ENCODE peak calls at places on chromosomes 11 and 22, in nine cellular contexts. A is iPS DF 19.7, R is GM12865, T is RWPE1, C is IMR-90, H is cardiac fibroblast, L is AG08395, U is pulmonary artery endothelial cell, O is A673. Z is an unnamed sample.

GRCh38 chr11:106608677-106609076 is 409.6 kb downstream of the GUCY1A2 start:
- DNase-seq in C (peak; percentile 69), U (no peak), H (peak; percentile 63), L (peak; percentile 21), O (no peak), R (no peak), A (no peak), T (peak; percentile 66), Z (no peak)

GRCh38 chr11:30914143-30914762 is 328.1 kb upstream of the MPPED2 start:
- DNase-seq in T (peak; percentile 25), A (peak; percentile 47), H (peak; percentile 69), L (peak; percentile 78), U (no peak), C (peak; percentile 48), R (peak; percentile 48), O (peak; percentile 94), Z (no peak)

GRCh38 chr11:6458352-6458751 is 15.4 kb downstream of the TRIM3 start:
- DNase-seq in R (no peak), U (no peak), C (no peak), T (no peak), L (no peak), O (no peak), A (no peak), H (no peak), Z (no peak)

GRCh38 chr22:19291218-19291579 is 320 bp downstream of the CLTCL1 start:
- DNase-seq in C (no peak), O (peak; percentile 47), U (no peak), H (no peak), R (peak; percentile 11), L (peak; percentile 33), A (no peak), T (no peak), Z (no peak)

GRCh38 chr22:17943533-17944204 is 80.7 kb downstream of the MICAL3 start:
- DNase-seq in T (no peak), A (no peak), H (no peak), U (no peak), C (no peak), O (no peak), L (no peak), R (no peak), Z (no peak)

GRCh38 chr22:42912049-42912448 is 55.0 kb upstream of the ARFGAP3 start:
- DNase-seq in U (no peak), H (peak; percentile 36), T (no peak), L (no peak), O (no peak), C (no peak), A (no peak), R (no peak), Z (no peak)

GRCh38 chr11:114354076-114354475 is 46.2 kb downstream of the C11orf71 start:
- DNase-seq in L (peak; percentile 38), T (peak; percentile 86), R (no peak), O (peak; percentile 70), U (peak; percentile 70), H (peak; percentile 96), A (no peak), C (peak; percentile 94), Z (peak; percentile 34)

GRCh38 chr11:109017489-109017888 is 352.6 kb downstream of the DDX10 start:
- DNase-seq in U (no peak), H (no peak), L (no peak), A (no peak), R (no peak), T (no peak), C (no peak), O (no peak), Z (no peak)

GRCh38 chr11:46743043-46743442 is 24.0 kb downstream of the F2 start:
- DNase-seq in U (no peak), O (no peak), H (no peak), A (no peak), C (no peak), L (no peak), T (no peak), R (no peak), Z (no peak)

GRCh38 chr22:44543781-44544181 is 45.7 kb upstream of the RTL6 start:
- DNase-seq in C (no peak), H (peak; percentile 11), R (no peak), A (no peak), U (no peak), O (no peak), T (no peak), L (no peak), Z (no peak)

GRCh38 chr11:69442807-69443137 is 38.7 kb upstream of the LINC01488 start:
- DNase-seq in R (no peak), H (peak; percentile 80), A (no peak), U (no peak), L (peak; percentile 80), O (peak; percentile 83), T (no peak), C (peak; percentile 60), Z (no peak)

GRCh38 chr11:119673389-119674336 is 55.3 kb downstream of the NECTIN1 start:
- DNase-seq in O (no peak), L (no peak), R (peak; percentile 91), T (no peak), C (no peak), A (no peak), U (no peak), H (no peak), Z (no peak)

GRCh38 chr22:33073989-33074391 is 15.8 kb upstream of the SYN3 start:
- DNase-seq in C (no peak), R (no peak), A (no peak), H (peak; percentile 53), L (peak; percentile 34), O (no peak), U (no peak), T (peak; percentile 51), Z (no peak)

GRCh38 chr11:65415499-65416340 is 6.9 kb upstream of the NEAT1 start:
- DNase-seq in R (no peak), U (no peak), H (no peak), A (no peak), O (no peak), C (no peak), T (no peak), L (no peak), Z (no peak)

GRCh38 chr11:2395856-2396255 is 4.7 kb upstream of the TSSC4 start:
- DNase-seq in T (no peak), R (no peak), O (no peak), U (no peak), H (no peak), C (no peak), A (no peak), L (no peak), Z (no peak)

GRCh38 chr11:876550-876949 is 33.9 kb downstream of the TSPAN4 start:
- DNase-seq in R (no peak), H (no peak), C (peak; percentile 6), U (no peak), L (peak; percentile 53), O (no peak), T (no peak), A (no peak), Z (no peak)

GRCh38 chr11:284081-285020 is 4.6 kb upstream of the PGGHG start:
- DNase-seq in A (no peak), C (no peak), L (no peak), U (no peak), R (no peak), T (no peak), H (no peak), O (no peak), Z (no peak)

GRCh38 chr11:47330002-47330911 is 22.2 kb downstream of the MYBPC3 start:
- DNase-seq in A (no peak), U (no peak), R (no peak), T (no peak), L (peak; percentile 30), C (peak; percentile 29), O (no peak), H (peak; percentile 22), Z (peak; percentile 12)

GRCh38 chr22:41818596-41818995 is 14.3 kb upstream of the SREBF2 start:
- DNase-seq in A (no peak), O (no peak), C (no peak), U (no peak), T (no peak), R (no peak), L (no peak), H (no peak), Z (no peak)

GRCh38 chr11:105219269-105219668 is 79.7 kb upstream of the CARD18 start:
- DNase-seq in L (no peak), A (no peak), R (peak; percentile 3), U (no peak), H (no peak), C (no peak), O (peak; percentile 14), T (no peak), Z (no peak)

GRCh38 chr22:43867839-43868652 is 5.7 kb upstream of the SULT4A1 start:
- DNase-seq in U (no peak), A (peak; percentile 69), T (peak; percentile 36), H (peak; percentile 56), R (no peak), O (peak; percentile 70), C (peak; percentile 73), L (peak; percentile 78), Z (no peak)

GRCh38 chr11:128497057-128497957 is 90.1 kb downstream of the ETS1 start:
- DNase-seq in A (no peak), U (peak; percentile 86), L (peak; percentile 82), H (peak; percentile 98), T (peak; percentile 75), O (peak; percentile 63), R (peak; percentile 85), C (peak; percentile 99), Z (no peak)

GRCh38 chr11:11998091-11998781 is 10.2 kb downstream of the DKK3 start:
- DNase-seq in L (peak; percentile 94), O (no peak), C (peak; percentile 95), R (peak; percentile 40), A (no peak), H (peak; percentile 94), T (peak; percentile 93), U (peak; percentile 65), Z (no peak)

GRCh38 chr22:48936391-48936790 is 891.3 kb downstream of the BRD1 start:
- DNase-seq in R (no peak), U (no peak), H (no peak), T (no peak), A (no peak), L (no peak), O (no peak), C (no peak), Z (no peak)

GRCh38 chr11:90133560-90134145 is 810 bp upstream of the NAALAD2 start:
- DNase-seq in O (no peak), H (no peak), C (no peak), T (no peak), U (no peak), R (no peak), A (no peak), L (no peak), Z (no peak)

GRCh38 chr11:29173660-29174062 is 843.2 kb downstream of the KCNA4 start:
- DNase-seq in O (peak; percentile 43), L (peak; percentile 37), H (peak; percentile 83), A (no peak), U (peak; percentile 1), T (peak; percentile 9), C (peak; percentile 99), R (no peak), Z (no peak)

GRCh38 chr11:27965559-27965958 is 142.4 kb downstream of the KIF18A start:
- DNase-seq in A (peak; percentile 30), L (no peak), R (no peak), U (no peak), T (no peak), O (no peak), C (no peak), H (peak; percentile 8), Z (no peak)

GRCh38 chr11:91104237-91104636 is 881.4 kb upstream of the CHORDC1 start:
- DNase-seq in L (no peak), O (peak; percentile 51), R (no peak), A (no peak), C (peak; percentile 80), H (peak; percentile 72), T (peak; percentile 70), U (no peak), Z (no peak)

GRCh38 chr11:11284481-11284880 is 68.6 kb downstream of the CSNK2A3 start:
- DNase-seq in A (no peak), T (no peak), L (no peak), R (no peak), H (no peak), C (no peak), U (no peak), O (no peak), Z (no peak)

GRCh38 chr22:37082251-37082650 is 27.3 kb downstream of the TMPRSS6 start:
- DNase-seq in A (no peak), R (no peak), T (no peak), U (no peak), L (no peak), C (peak; percentile 7), O (no peak), H (no peak), Z (no peak)